ENCODE peak calls at places on chromosomes 4 and X, in nine cellular contexts. One of them, this sample, is unnamed.

GRCh38 chrX:68203656-68204055 is 229.6 kb downstream of the OPHN1 start:
- DNase-seq in NCI-H524: no peak
- DNase-seq in astrocyte of the spinal cord: no peak
- DNase-seq in COR-L47: no peak
- DNase-seq in Caki2: no peak
- DNase-seq in nephron progenitor cell: no peak
- DNase-seq in stimulated activated CD4-positive, alpha-beta T cell treated with anti-CD3 and anti-CD28 coated beads, Interleukin-12 subunit alpha, Interleukin-12 subunit beta, amount 100 ng/mL, for 48 hours: no peak
- DNase-seq in foreskin fibroblast: no peak
- DNase-seq in HEK293T: no peak
- DNase-seq in this sample: no peak

GRCh38 chrX:40996886-40997530 is 88.2 kb upstream of the USP9X start:
- DNase-seq in NCI-H524: peak
- DNase-seq in astrocyte of the spinal cord: peak
- DNase-seq in COR-L47: no peak
- DNase-seq in Caki2: peak
- DNase-seq in nephron progenitor cell: no peak
- DNase-seq in stimulated activated CD4-positive, alpha-beta T cell treated with anti-CD3 and anti-CD28 coated beads, Interleukin-12 subunit alpha, Interleukin-12 subunit beta, amount 100 ng/mL, for 48 hours: no peak
- DNase-seq in foreskin fibroblast: peak
- DNase-seq in HEK293T: peak
- DNase-seq in this sample: no peak

GRCh38 chr4:2962614-2963184 is 507 bp downstream of the NOP14 start:
- DNase-seq in NCI-H524: peak
- DNase-seq in astrocyte of the spinal cord: no peak
- DNase-seq in COR-L47: peak
- DNase-seq in Caki2: no peak
- DNase-seq in nephron progenitor cell: peak
- DNase-seq in stimulated activated CD4-positive, alpha-beta T cell treated with anti-CD3 and anti-CD28 coated beads, Interleukin-12 subunit alpha, Interleukin-12 subunit beta, amount 100 ng/mL, for 48 hours: peak
- DNase-seq in foreskin fibroblast: no peak
- DNase-seq in HEK293T: peak
- DNase-seq in this sample: no peak

GRCh38 chr4:110208419-110208818 is 10.0 kb upstream of the ELOVL6 start:
- DNase-seq in NCI-H524: no peak
- DNase-seq in astrocyte of the spinal cord: no peak
- DNase-seq in COR-L47: no peak
- DNase-seq in Caki2: no peak
- DNase-seq in nephron progenitor cell: no peak
- DNase-seq in stimulated activated CD4-positive, alpha-beta T cell treated with anti-CD3 and anti-CD28 coated beads, Interleukin-12 subunit alpha, Interleukin-12 subunit beta, amount 100 ng/mL, for 48 hours: no peak
- DNase-seq in foreskin fibroblast: no peak
- DNase-seq in HEK293T: no peak
- DNase-seq in this sample: no peak

GRCh38 chrX:46979340-46979739 is 67.1 kb downstream of the JADE3 start:
- DNase-seq in NCI-H524: no peak
- DNase-seq in astrocyte of the spinal cord: peak
- DNase-seq in COR-L47: no peak
- DNase-seq in Caki2: no peak
- DNase-seq in nephron progenitor cell: no peak
- DNase-seq in stimulated activated CD4-positive, alpha-beta T cell treated with anti-CD3 and anti-CD28 coated beads, Interleukin-12 subunit alpha, Interleukin-12 subunit beta, amount 100 ng/mL, for 48 hours: no peak
- DNase-seq in foreskin fibroblast: peak
- DNase-seq in HEK293T: no peak
- DNase-seq in this sample: no peak

GRCh38 chr4:3449574-3450534 is 8.1 kb downstream of the HGFAC start:
- DNase-seq in NCI-H524: peak
- DNase-seq in astrocyte of the spinal cord: no peak
- DNase-seq in COR-L47: no peak
- DNase-seq in Caki2: no peak
- DNase-seq in nephron progenitor cell: no peak
- DNase-seq in stimulated activated CD4-positive, alpha-beta T cell treated with anti-CD3 and anti-CD28 coated beads, Interleukin-12 subunit alpha, Interleukin-12 subunit beta, amount 100 ng/mL, for 48 hours: no peak
- DNase-seq in foreskin fibroblast: no peak
- DNase-seq in HEK293T: no peak
- DNase-seq in this sample: no peak

GRCh38 chr4:17517664-17518063 is 2.7 kb downstream of the CLRN2 start:
- DNase-seq in NCI-H524: no peak
- DNase-seq in astrocyte of the spinal cord: no peak
- DNase-seq in COR-L47: no peak
- DNase-seq in Caki2: no peak
- DNase-seq in nephron progenitor cell: no peak
- DNase-seq in stimulated activated CD4-positive, alpha-beta T cell treated with anti-CD3 and anti-CD28 coated beads, Interleukin-12 subunit alpha, Interleukin-12 subunit beta, amount 100 ng/mL, for 48 hours: no peak
- DNase-seq in foreskin fibroblast: no peak
- DNase-seq in HEK293T: no peak
- DNase-seq in this sample: no peak

GRCh38 chr4:162683659-162684370 is 482.9 kb downstream of the NAF1 start:
- DNase-seq in NCI-H524: no peak
- DNase-seq in astrocyte of the spinal cord: peak
- DNase-seq in COR-L47: no peak
- DNase-seq in Caki2: peak
- DNase-seq in nephron progenitor cell: no peak
- DNase-seq in stimulated activated CD4-positive, alpha-beta T cell treated with anti-CD3 and anti-CD28 coated beads, Interleukin-12 subunit alpha, Interleukin-12 subunit beta, amount 100 ng/mL, for 48 hours: no peak
- DNase-seq in foreskin fibroblast: no peak
- DNase-seq in HEK293T: no peak
- DNase-seq in this sample: no peak

GRCh38 chr4:94827481-94828110 is 69.8 kb downstream of the BMPR1B start:
- DNase-seq in NCI-H524: no peak
- DNase-seq in astrocyte of the spinal cord: peak
- DNase-seq in COR-L47: no peak
- DNase-seq in Caki2: peak
- DNase-seq in nephron progenitor cell: no peak
- DNase-seq in stimulated activated CD4-positive, alpha-beta T cell treated with anti-CD3 and anti-CD28 coated beads, Interleukin-12 subunit alpha, Interleukin-12 subunit beta, amount 100 ng/mL, for 48 hours: no peak
- DNase-seq in foreskin fibroblast: peak
- DNase-seq in HEK293T: no peak
- DNase-seq in this sample: no peak

GRCh38 chr4:104425003-104425402 is 69.7 kb downstream of the CXXC4 start:
- DNase-seq in NCI-H524: peak
- DNase-seq in astrocyte of the spinal cord: no peak
- DNase-seq in COR-L47: no peak
- DNase-seq in Caki2: no peak
- DNase-seq in nephron progenitor cell: peak
- DNase-seq in stimulated activated CD4-positive, alpha-beta T cell treated with anti-CD3 and anti-CD28 coated beads, Interleukin-12 subunit alpha, Interleukin-12 subunit beta, amount 100 ng/mL, for 48 hours: no peak
- DNase-seq in foreskin fibroblast: no peak
- DNase-seq in HEK293T: no peak
- DNase-seq in this sample: no peak

GRCh38 chrX:43974736-43975135 is 1.5 kb upstream of the NDP start:
- DNase-seq in NCI-H524: no peak
- DNase-seq in astrocyte of the spinal cord: no peak
- DNase-seq in COR-L47: no peak
- DNase-seq in Caki2: no peak
- DNase-seq in nephron progenitor cell: no peak
- DNase-seq in stimulated activated CD4-positive, alpha-beta T cell treated with anti-CD3 and anti-CD28 coated beads, Interleukin-12 subunit alpha, Interleukin-12 subunit beta, amount 100 ng/mL, for 48 hours: no peak
- DNase-seq in foreskin fibroblast: no peak
- DNase-seq in HEK293T: no peak
- DNase-seq in this sample: no peak

GRCh38 chr4:153418581-153418980 is 47.6 kb upstream of the TMEM131L start:
- DNase-seq in NCI-H524: no peak
- DNase-seq in astrocyte of the spinal cord: no peak
- DNase-seq in COR-L47: no peak
- DNase-seq in Caki2: no peak
- DNase-seq in nephron progenitor cell: no peak
- DNase-seq in stimulated activated CD4-positive, alpha-beta T cell treated with anti-CD3 and anti-CD28 coated beads, Interleukin-12 subunit alpha, Interleukin-12 subunit beta, amount 100 ng/mL, for 48 hours: no peak
- DNase-seq in foreskin fibroblast: peak
- DNase-seq in HEK293T: no peak
- DNase-seq in this sample: no peak

GRCh38 chr4:2048831-2049230 is 10.3 kb upstream of the NAT8L start:
- DNase-seq in NCI-H524: no peak
- DNase-seq in astrocyte of the spinal cord: no peak
- DNase-seq in COR-L47: no peak
- DNase-seq in Caki2: peak
- DNase-seq in nephron progenitor cell: no peak
- DNase-seq in stimulated activated CD4-positive, alpha-beta T cell treated with anti-CD3 and anti-CD28 coated beads, Interleukin-12 subunit alpha, Interleukin-12 subunit beta, amount 100 ng/mL, for 48 hours: no peak
- DNase-seq in foreskin fibroblast: no peak
- DNase-seq in HEK293T: no peak
- DNase-seq in this sample: no peak

GRCh38 chrX:1323315-1323714 is 13.3 kb upstream of the IL3RA start:
- DNase-seq in NCI-H524: peak
- DNase-seq in astrocyte of the spinal cord: no peak
- DNase-seq in COR-L47: no peak
- DNase-seq in Caki2: peak
- DNase-seq in nephron progenitor cell: peak
- DNase-seq in stimulated activated CD4-positive, alpha-beta T cell treated with anti-CD3 and anti-CD28 coated beads, Interleukin-12 subunit alpha, Interleukin-12 subunit beta, amount 100 ng/mL, for 48 hours: peak
- DNase-seq in foreskin fibroblast: no peak
- DNase-seq in HEK293T: peak
- DNase-seq in this sample: peak

GRCh38 chr4:1207603-1208265 is 35.4 kb upstream of the SPON2 start:
- DNase-seq in NCI-H524: peak
- DNase-seq in astrocyte of the spinal cord: peak
- DNase-seq in COR-L47: no peak
- DNase-seq in Caki2: no peak
- DNase-seq in nephron progenitor cell: no peak
- DNase-seq in stimulated activated CD4-positive, alpha-beta T cell treated with anti-CD3 and anti-CD28 coated beads, Interleukin-12 subunit alpha, Interleukin-12 subunit beta, amount 100 ng/mL, for 48 hours: no peak
- DNase-seq in foreskin fibroblast: peak
- DNase-seq in HEK293T: no peak
- DNase-seq in this sample: no peak

GRCh38 chr4:113052379-113052951 is 3.0 kb downstream of the ANK2 start:
- DNase-seq in NCI-H524: no peak
- DNase-seq in astrocyte of the spinal cord: peak
- DNase-seq in COR-L47: no peak
- DNase-seq in Caki2: peak
- DNase-seq in nephron progenitor cell: no peak
- DNase-seq in stimulated activated CD4-positive, alpha-beta T cell treated with anti-CD3 and anti-CD28 coated beads, Interleukin-12 subunit alpha, Interleukin-12 subunit beta, amount 100 ng/mL, for 48 hours: no peak
- DNase-seq in foreskin fibroblast: peak
- DNase-seq in HEK293T: no peak
- DNase-seq in this sample: no peak

GRCh38 chrX:13653022-13653693 is at the start of gene TCEANC:
- DNase-seq in NCI-H524: peak
- DNase-seq in astrocyte of the spinal cord: peak
- DNase-seq in COR-L47: peak
- DNase-seq in Caki2: peak
- DNase-seq in nephron progenitor cell: peak
- DNase-seq in stimulated activated CD4-positive, alpha-beta T cell treated with anti-CD3 and anti-CD28 coated beads, Interleukin-12 subunit alpha, Interleukin-12 subunit beta, amount 100 ng/mL, for 48 hours: peak
- DNase-seq in foreskin fibroblast: peak
- DNase-seq in HEK293T: peak
- DNase-seq in this sample: peak

GRCh38 chrX:45006002-45006800 is 133.2 kb downstream of the KDM6A start:
- DNase-seq in NCI-H524: no peak
- DNase-seq in astrocyte of the spinal cord: peak
- DNase-seq in COR-L47: no peak
- DNase-seq in Caki2: no peak
- DNase-seq in nephron progenitor cell: no peak
- DNase-seq in stimulated activated CD4-positive, alpha-beta T cell treated with anti-CD3 and anti-CD28 coated beads, Interleukin-12 subunit alpha, Interleukin-12 subunit beta, amount 100 ng/mL, for 48 hours: no peak
- DNase-seq in foreskin fibroblast: no peak
- DNase-seq in HEK293T: no peak
- DNase-seq in this sample: no peak

GRCh38 chr4:165723051-165723805 is 149.8 kb upstream of the TLL1 start:
- DNase-seq in NCI-H524: no peak
- DNase-seq in astrocyte of the spinal cord: peak
- DNase-seq in COR-L47: peak
- DNase-seq in Caki2: no peak
- DNase-seq in nephron progenitor cell: no peak
- DNase-seq in stimulated activated CD4-positive, alpha-beta T cell treated with anti-CD3 and anti-CD28 coated beads, Interleukin-12 subunit alpha, Interleukin-12 subunit beta, amount 100 ng/mL, for 48 hours: no peak
- DNase-seq in foreskin fibroblast: no peak
- DNase-seq in HEK293T: no peak
- DNase-seq in this sample: no peak

GRCh38 chr4:58507079-58507478 is 1396.9 kb upstream of the IGFBP7 start:
- DNase-seq in NCI-H524: no peak
- DNase-seq in astrocyte of the spinal cord: no peak
- DNase-seq in COR-L47: no peak
- DNase-seq in Caki2: no peak
- DNase-seq in nephron progenitor cell: no peak
- DNase-seq in stimulated activated CD4-positive, alpha-beta T cell treated with anti-CD3 and anti-CD28 coated beads, Interleukin-12 subunit alpha, Interleukin-12 subunit beta, amount 100 ng/mL, for 48 hours: no peak
- DNase-seq in foreskin fibroblast: no peak
- DNase-seq in HEK293T: no peak
- DNase-seq in this sample: no peak

GRCh38 chr4:52961666-52962412 is 99.7 kb downstream of the RASL11B start:
- DNase-seq in NCI-H524: no peak
- DNase-seq in astrocyte of the spinal cord: no peak
- DNase-seq in COR-L47: no peak
- DNase-seq in Caki2: no peak
- DNase-seq in nephron progenitor cell: no peak
- DNase-seq in stimulated activated CD4-positive, alpha-beta T cell treated with anti-CD3 and anti-CD28 coated beads, Interleukin-12 subunit alpha, Interleukin-12 subunit beta, amount 100 ng/mL, for 48 hours: no peak
- DNase-seq in foreskin fibroblast: no peak
- DNase-seq in HEK293T: no peak
- DNase-seq in this sample: no peak

GRCh38 chr4:36341936-36342335 is 60.5 kb downstream of the DTHD1 start:
- DNase-seq in NCI-H524: no peak
- DNase-seq in astrocyte of the spinal cord: no peak
- DNase-seq in COR-L47: no peak
- DNase-seq in Caki2: no peak
- DNase-seq in nephron progenitor cell: no peak
- DNase-seq in stimulated activated CD4-positive, alpha-beta T cell treated with anti-CD3 and anti-CD28 coated beads, Interleukin-12 subunit alpha, Interleukin-12 subunit beta, amount 100 ng/mL, for 48 hours: no peak
- DNase-seq in foreskin fibroblast: no peak
- DNase-seq in HEK293T: no peak
- DNase-seq in this sample: no peak

GRCh38 chr4:4704267-4704666 is 155.2 kb upstream of the MSX1 start:
- DNase-seq in NCI-H524: no peak
- DNase-seq in astrocyte of the spinal cord: no peak
- DNase-seq in COR-L47: no peak
- DNase-seq in Caki2: no peak
- DNase-seq in nephron progenitor cell: no peak
- DNase-seq in stimulated activated CD4-positive, alpha-beta T cell treated with anti-CD3 and anti-CD28 coated beads, Interleukin-12 subunit alpha, Interleukin-12 subunit beta, amount 100 ng/mL, for 48 hours: no peak
- DNase-seq in foreskin fibroblast: peak
- DNase-seq in HEK293T: no peak
- DNase-seq in this sample: no peak

GRCh38 chr4:2217726-2218125 is 24.2 kb downstream of the HAUS3 start:
- DNase-seq in NCI-H524: no peak
- DNase-seq in astrocyte of the spinal cord: peak
- DNase-seq in COR-L47: no peak
- DNase-seq in Caki2: peak
- DNase-seq in nephron progenitor cell: no peak
- DNase-seq in stimulated activated CD4-positive, alpha-beta T cell treated with anti-CD3 and anti-CD28 coated beads, Interleukin-12 subunit alpha, Interleukin-12 subunit beta, amount 100 ng/mL, for 48 hours: no peak
- DNase-seq in foreskin fibroblast: no peak
- DNase-seq in HEK293T: no peak
- DNase-seq in this sample: no peak

GRCh38 chrX:9940397-9940796 is 26.8 kb upstream of the CLDN34 start:
- DNase-seq in NCI-H524: no peak
- DNase-seq in astrocyte of the spinal cord: peak
- DNase-seq in COR-L47: no peak
- DNase-seq in Caki2: peak
- DNase-seq in nephron progenitor cell: no peak
- DNase-seq in stimulated activated CD4-positive, alpha-beta T cell treated with anti-CD3 and anti-CD28 coated beads, Interleukin-12 subunit alpha, Interleukin-12 subunit beta, amount 100 ng/mL, for 48 hours: no peak
- DNase-seq in foreskin fibroblast: peak
- DNase-seq in HEK293T: no peak
- DNase-seq in this sample: no peak

GRCh38 chrX:154698630-154699248 is 45.4 kb upstream of the CTAG2 start:
- DNase-seq in NCI-H524: no peak
- DNase-seq in astrocyte of the spinal cord: no peak
- DNase-seq in COR-L47: no peak
- DNase-seq in Caki2: no peak
- DNase-seq in nephron progenitor cell: no peak
- DNase-seq in stimulated activated CD4-positive, alpha-beta T cell treated with anti-CD3 and anti-CD28 coated beads, Interleukin-12 subunit alpha, Interleukin-12 subunit beta, amount 100 ng/mL, for 48 hours: no peak
- DNase-seq in foreskin fibroblast: no peak
- DNase-seq in HEK293T: no peak
- DNase-seq in this sample: no peak

GRCh38 chr4:8939887-8940742 is 68.5 kb upstream of the HMX1 start:
- DNase-seq in NCI-H524: no peak
- DNase-seq in astrocyte of the spinal cord: no peak
- DNase-seq in COR-L47: no peak
- DNase-seq in Caki2: no peak
- DNase-seq in nephron progenitor cell: no peak
- DNase-seq in stimulated activated CD4-positive, alpha-beta T cell treated with anti-CD3 and anti-CD28 coated beads, Interleukin-12 subunit alpha, Interleukin-12 subunit beta, amount 100 ng/mL, for 48 hours: no peak
- DNase-seq in foreskin fibroblast: no peak
- DNase-seq in HEK293T: no peak
- DNase-seq in this sample: no peak

GRCh38 chr4:113760094-113760851 is 1.3 kb downstream of the CAMK2D start:
- DNase-seq in NCI-H524: peak
- DNase-seq in astrocyte of the spinal cord: peak
- DNase-seq in COR-L47: peak
- DNase-seq in Caki2: peak
- DNase-seq in nephron progenitor cell: peak
- DNase-seq in stimulated activated CD4-positive, alpha-beta T cell treated with anti-CD3 and anti-CD28 coated beads, Interleukin-12 subunit alpha, Interleukin-12 subunit beta, amount 100 ng/mL, for 48 hours: no peak
- DNase-seq in foreskin fibroblast: no peak
- DNase-seq in HEK293T: peak
- DNase-seq in this sample: peak

GRCh38 chrX:79268788-79269187 is 98.3 kb downstream of the ITM2A start:
- DNase-seq in NCI-H524: no peak
- DNase-seq in astrocyte of the spinal cord: no peak
- DNase-seq in COR-L47: no peak
- DNase-seq in Caki2: no peak
- DNase-seq in nephron progenitor cell: no peak
- DNase-seq in stimulated activated CD4-positive, alpha-beta T cell treated with anti-CD3 and anti-CD28 coated beads, Interleukin-12 subunit alpha, Interleukin-12 subunit beta, amount 100 ng/mL, for 48 hours: no peak
- DNase-seq in foreskin fibroblast: peak
- DNase-seq in HEK293T: no peak
- DNase-seq in this sample: no peak

GRCh38 chr4:112693507-112693906 is 56.6 kb downstream of the LARP7 start:
- DNase-seq in NCI-H524: no peak
- DNase-seq in astrocyte of the spinal cord: no peak
- DNase-seq in COR-L47: no peak
- DNase-seq in Caki2: no peak
- DNase-seq in nephron progenitor cell: no peak
- DNase-seq in stimulated activated CD4-positive, alpha-beta T cell treated with anti-CD3 and anti-CD28 coated beads, Interleukin-12 subunit alpha, Interleukin-12 subunit beta, amount 100 ng/mL, for 48 hours: no peak
- DNase-seq in foreskin fibroblast: no peak
- DNase-seq in HEK293T: no peak
- DNase-seq in this sample: no peak

GRCh38 chrX:124023838-124024238 is 62.3 kb downstream of the STAG2 start:
- DNase-seq in NCI-H524: no peak
- DNase-seq in astrocyte of the spinal cord: peak
- DNase-seq in COR-L47: no peak
- DNase-seq in Caki2: peak
- DNase-seq in nephron progenitor cell: no peak
- DNase-seq in stimulated activated CD4-positive, alpha-beta T cell treated with anti-CD3 and anti-CD28 coated beads, Interleukin-12 subunit alpha, Interleukin-12 subunit beta, amount 100 ng/mL, for 48 hours: no peak
- DNase-seq in foreskin fibroblast: no peak
- DNase-seq in HEK293T: no peak
- DNase-seq in this sample: no peak

This sample was measured in activated T-helper 9 cell treated with anti-CD3 and anti-CD28 coated beads, Interleukin-2, amount 50 U/mL, for 16 hours.